ENCODE peak calls at places on chromosomes 4 and X, in seven cellular contexts. F, D, W, H, J, M and V are unnamed samples.

GRCh38 chrX:567891-568290 is 62.7 kb upstream of the SHOX start:
- DNase-seq in M (no peak), D (no peak), H (no peak), F (no peak), J (no peak), W (no peak), V (no peak)

GRCh38 chr4:7822858-7823257 is 116.8 kb downstream of the AFAP1 start:
- DNase-seq in F (no peak), W (no peak), J (no peak), D (no peak), M (no peak), H (no peak), V (no peak)

GRCh38 chrX:15515931-15516330 is 15.3 kb downstream of the BMX start:
- DNase-seq in J (no peak), F (no peak), M (no peak), W (no peak), H (no peak), D (no peak), V (no peak)

GRCh38 chrX:155334486-155335316 is at the start of gene CLIC2:
- DNase-seq in M (no peak), D (peak), H (no peak), J (peak), F (peak), W (no peak), V (no peak)

GRCh38 chr4:184959786-184960185 is 58.5 kb upstream of the HELT start:
- DNase-seq in D (no peak), F (no peak), M (no peak), H (no peak), J (no peak), W (peak), V (no peak)

GRCh38 chr4:153198739-153199138 is 5.5 kb upstream of the TRIM2 start:
- DNase-seq in F (no peak), M (no peak), D (no peak), W (no peak), H (no peak), J (no peak), V (no peak)

GRCh38 chr4:10456270-10457254 is 664 bp downstream of the ZNF518B start:
- DNase-seq in F (peak), D (peak), W (peak), H (peak), J (peak), M (no peak), V (no peak)

GRCh38 chrX:110743679-110744340 is 51.8 kb downstream of the CHRDL1 start:
- DNase-seq in M (no peak), W (no peak), H (no peak), D (peak), J (no peak), F (no peak), V (no peak)

GRCh38 chr4:10066704-10067651 is 45.7 kb upstream of the SLC2A9 start:
- DNase-seq in W (peak), J (no peak), H (no peak), M (no peak), D (no peak), F (no peak), V (no peak)

GRCh38 chr4:123463869-123464268 is 67.3 kb downstream of the SPRY1 start:
- DNase-seq in J (no peak), W (no peak), H (no peak), D (no peak), F (no peak), M (no peak), V (no peak)

GRCh38 chrX:69060631-69061408 is 104.4 kb downstream of the PJA1 start:
- DNase-seq in J (peak), F (peak), W (peak), H (peak), M (peak), D (peak), V (peak)

GRCh38 chr4:54940996-54941395 is 184.4 kb downstream of the KDR start:
- DNase-seq in H (no peak), F (no peak), J (no peak), M (no peak), W (no peak), D (no peak), V (no peak)

GRCh38 chr4:85092943-85093342 is 126.5 kb upstream of the WDFY3 start:
- DNase-seq in J (no peak), M (no peak), D (no peak), H (no peak), W (no peak), F (no peak), V (no peak)

GRCh38 chr4:80016506-80016905 is 56.5 kb downstream of the ANTXR2 start:
- DNase-seq in F (no peak), M (no peak), D (peak), W (no peak), J (no peak), H (no peak), V (no peak)

GRCh38 chrX:130975947-130976346 is 72.9 kb upstream of the ENOX2 start:
- DNase-seq in D (peak), J (peak), W (no peak), H (peak), F (peak), M (no peak), V (no peak)

GRCh38 chrX:153476628-153477027 is 6.3 kb upstream of the HAUS7 start:
- DNase-seq in H (no peak), J (peak), W (no peak), F (no peak), M (no peak), D (peak), V (no peak)

GRCh38 chrX:112654871-112655270 is 24.9 kb downstream of the LHFPL1 start:
- DNase-seq in J (no peak), W (no peak), H (no peak), D (peak), F (no peak), M (no peak), V (no peak)

GRCh38 chr4:118082182-118082581 is 47.9 kb downstream of the NDST3 start:
- DNase-seq in W (no peak), D (no peak), F (no peak), H (no peak), M (no peak), J (no peak), V (no peak)
- TF ChIP-seq CTCF in W (no peak), D (no peak), F (no peak), H (no peak), M (no peak), J (no peak), V (no peak)

DNA sequence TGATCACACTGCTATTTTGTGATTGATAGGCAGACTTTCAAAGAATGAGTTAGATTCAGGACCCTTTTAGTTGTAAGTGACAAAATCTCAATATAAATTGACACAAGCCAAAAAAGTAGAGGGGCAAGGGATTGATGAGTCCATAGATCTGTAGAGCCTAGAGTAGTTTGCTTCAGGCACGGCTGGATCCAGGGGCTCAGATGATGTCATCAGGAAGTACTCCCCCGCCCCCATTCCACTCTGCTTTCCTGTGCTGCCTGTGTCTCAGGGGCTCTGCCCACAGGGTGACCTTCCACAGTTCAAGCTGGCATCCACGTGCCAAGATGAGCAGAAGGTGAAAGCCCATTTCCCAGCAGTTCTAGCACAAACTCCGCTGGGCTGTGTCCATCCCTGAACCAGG is 13.6 kb downstream of the WFS1 start:
- DNase-seq in W (no peak), D (no peak), J (no peak), H (no peak), M (no peak), F (no peak), V (no peak)
- TF ChIP-seq CTCF in W (no peak), D (no peak), J (no peak), H (no peak), M (no peak), F (no peak), V (no peak)

GRCh38 chrX:44011505-44011904 is 38.3 kb upstream of the NDP start:
- DNase-seq in D (no peak), J (no peak), H (no peak), M (no peak), W (no peak), F (no peak), V (no peak)

GRCh38 chrX:44010626-44011025 is 37.4 kb upstream of the NDP start:
- DNase-seq in D (no peak), J (no peak), M (no peak), W (no peak), H (no peak), F (no peak), V (no peak)

GRCh38 chrX:44017726-44018125 is 44.5 kb upstream of the NDP start:
- DNase-seq in M (no peak), H (no peak), J (no peak), W (no peak), D (no peak), F (no peak), V (no peak)

GRCh38 chrX:44016906-44017305 is 43.7 kb upstream of the NDP start:
- DNase-seq in M (no peak), W (no peak), D (no peak), H (no peak), J (no peak), F (no peak), V (no peak)

GRCh38 chrX:44012484-44013096 is 39.4 kb upstream of the NDP start:
- DNase-seq in F (peak), H (no peak), M (peak), J (peak), W (no peak), D (peak), V (no peak)
- TF ChIP-seq CTCF in F (no peak), H (no peak), M (no peak), J (no peak), W (no peak), D (no peak), V (no peak)

GRCh38 chr4:83362492-83363329 is 28.1 kb upstream of the HPSE start:
- DNase-seq in J (no peak), F (peak), W (no peak), D (peak), H (no peak), M (no peak), V (no peak)
- TF ChIP-seq CTCF in J (peak), F (peak), W (peak), D (peak), H (no peak), M (peak), V (no peak)

DNA sequence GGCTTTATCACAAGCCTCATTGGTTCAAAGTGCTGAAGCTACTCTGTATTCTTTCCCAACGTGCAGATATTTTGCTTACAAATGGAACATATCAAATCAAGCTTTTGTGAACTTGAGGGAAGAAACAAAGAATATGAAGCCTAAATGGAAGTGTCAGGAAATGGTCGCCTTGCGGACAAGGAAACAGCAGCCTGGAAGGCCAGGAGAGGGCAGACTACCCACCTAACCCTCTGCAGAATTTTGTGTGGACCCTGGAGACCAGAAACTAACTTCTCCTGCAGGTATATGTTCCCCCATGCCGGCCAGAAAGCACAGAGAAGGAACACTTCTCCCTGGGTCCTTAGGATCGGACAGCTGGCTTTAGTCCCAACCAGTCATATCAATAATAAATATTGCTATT is 1425.8 kb downstream of the PCDH7 start:
- DNase-seq in W (peak), D (no peak), F (no peak), M (no peak), J (no peak), H (peak), V (no peak)
- TF ChIP-seq CTCF in W (peak), D (no peak), F (no peak), M (no peak), J (no peak), H (no peak), V (no peak)

DNA sequence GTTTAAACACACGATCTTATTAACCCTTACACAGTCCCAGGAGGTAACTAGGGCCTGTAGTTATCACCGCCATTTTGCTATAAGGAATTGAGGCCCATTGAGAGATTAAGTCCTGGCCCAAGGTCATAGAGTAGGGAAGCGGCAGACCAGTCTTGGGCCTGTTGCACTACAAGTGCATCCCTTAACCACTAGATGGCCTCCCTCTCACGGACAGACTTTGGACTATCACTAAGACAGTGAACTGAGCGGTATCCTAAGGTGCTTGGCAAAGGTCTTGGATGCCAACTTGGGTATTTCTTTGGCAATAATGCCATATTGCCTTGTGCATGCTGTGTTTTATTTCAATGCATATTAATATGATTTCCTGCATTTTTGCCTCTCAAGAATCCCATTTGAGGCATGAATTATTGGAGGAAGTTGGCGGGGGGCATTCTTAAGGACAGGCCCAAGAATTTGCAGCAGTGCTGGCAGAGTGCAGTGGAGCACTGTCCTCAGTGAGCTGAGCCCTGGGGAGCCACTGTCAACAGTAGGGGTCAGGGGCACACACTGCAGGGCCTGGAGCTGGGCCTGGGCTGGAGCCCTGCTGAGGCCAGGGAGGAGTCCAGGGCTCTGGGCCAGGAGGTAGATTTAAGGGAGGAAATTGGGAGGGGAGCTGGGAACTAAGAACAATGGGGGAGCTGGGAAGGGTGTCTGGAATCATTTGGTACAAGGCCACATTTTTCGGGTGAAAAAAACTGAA is 147.4 kb downstream of the SMIM20 start:
- DNase-seq in J (peak), F (no peak), W (peak), D (peak), M (no peak), H (peak), V (no peak)
- TF ChIP-seq CTCF in J (peak), F (peak), W (peak), D (peak), M (peak), H (peak), V (peak)

GRCh38 chr4:87422104-87423052 is at the start of gene NUDT9:
- DNase-seq in H (peak), M (peak), D (peak), F (peak), J (peak), W (peak), V (peak)
- TF ChIP-seq CTCF in H (no peak), M (no peak), D (no peak), F (no peak), J (no peak), W (no peak), V (no peak)

GRCh38 chrX:2548731-2549423 is 48.1 kb upstream of the DHRSX start:
- DNase-seq in W (peak), D (no peak), M (no peak), H (peak), J (no peak), F (no peak), V (no peak)
- TF ChIP-seq CTCF in W (peak), D (no peak), M (no peak), H (no peak), J (no peak), F (no peak), V (no peak)

GRCh38 chr4:183636488-183636887 is 22.5 kb downstream of the RWDD4 start:
- DNase-seq in F (peak), J (peak), D (no peak), M (no peak), W (no peak), H (no peak), V (no peak)
- TF ChIP-seq CTCF in F (no peak), J (no peak), D (no peak), M (no peak), W (no peak), H (no peak), V (no peak)